ENCODE peak calls at places on chromosomes 6 and 20, in ten cellular contexts. One of them, this sample, is unnamed.

GRCh38 chr6:107248147-107248546 is 132.8 kb upstream of the BEND3 start:
- DNase-seq in fibroblast of lung: no peak
- DNase-seq in Calu3: no peak
- DNase-seq in thoracic aorta: no peak
- DNase-seq in GM20000: no peak
- DNase-seq in left ventricle myocardium inferior: no peak
- DNase-seq in lower lobe of right lung: no peak
- DNase-seq in vagina: no peak
- DNase-seq in progenitor cell of endocrine pancreas: no peak
- DNase-seq in GM12878: no peak
- DNase-seq in this sample: no peak

GRCh38 chr6:7721654-7722053 is 4.2 kb upstream of the BMP6 start:
- DNase-seq in fibroblast of lung: no peak
- DNase-seq in progenitor cell of endocrine pancreas: no peak
- DNase-seq in lower lobe of right lung: no peak
- DNase-seq in GM20000: peak; percentile 57
- DNase-seq in Calu3: no peak
- DNase-seq in left ventricle myocardium inferior: no peak
- DNase-seq in thoracic aorta: no peak
- DNase-seq in GM12878: no peak
- DNase-seq in vagina: no peak
- DNase-seq in this sample: no peak

GRCh38 chr6:33316603-33317417 is 734 bp downstream of the ZBTB22 start:
- DNase-seq in fibroblast of lung: no peak
- DNase-seq in progenitor cell of endocrine pancreas: no peak
- DNase-seq in GM20000: no peak
- DNase-seq in left ventricle myocardium inferior: peak; percentile 55
- DNase-seq in Calu3: no peak
- DNase-seq in vagina: no peak
- DNase-seq in thoracic aorta: no peak
- DNase-seq in GM12878: no peak
- DNase-seq in lower lobe of right lung: no peak
- DNase-seq in this sample: no peak

GRCh38 chr6:90288404-90288803 is 8.2 kb downstream of the BACH2 start:
- DNase-seq in left ventricle myocardium inferior: no peak
- DNase-seq in thoracic aorta: no peak
- DNase-seq in GM20000: no peak
- DNase-seq in Calu3: no peak
- DNase-seq in GM12878: no peak
- DNase-seq in lower lobe of right lung: no peak
- DNase-seq in progenitor cell of endocrine pancreas: no peak
- DNase-seq in vagina: no peak
- DNase-seq in fibroblast of lung: peak; percentile 61
- DNase-seq in this sample: no peak

GRCh38 chr20:46979603-46980241 is 85.1 kb downstream of the EYA2 start:
- DNase-seq in lower lobe of right lung: no peak
- DNase-seq in GM20000: no peak
- DNase-seq in Calu3: no peak
- DNase-seq in fibroblast of lung: no peak
- DNase-seq in left ventricle myocardium inferior: no peak
- DNase-seq in thoracic aorta: no peak
- DNase-seq in GM12878: peak; percentile 20
- DNase-seq in vagina: no peak
- DNase-seq in progenitor cell of endocrine pancreas: no peak
- DNase-seq in this sample: no peak

GRCh38 chr6:140713495-140713894 is 1339.0 kb upstream of the CITED2 start:
- DNase-seq in Calu3: no peak
- DNase-seq in progenitor cell of endocrine pancreas: no peak
- DNase-seq in GM20000: no peak
- DNase-seq in fibroblast of lung: no peak
- DNase-seq in vagina: no peak
- DNase-seq in left ventricle myocardium inferior: no peak
- DNase-seq in lower lobe of right lung: no peak
- DNase-seq in thoracic aorta: no peak
- DNase-seq in GM12878: no peak
- DNase-seq in this sample: no peak

GRCh38 chr6:106145144-106145543 is 59.0 kb downstream of the PRDM1 start:
- DNase-seq in GM12878: no peak
- DNase-seq in progenitor cell of endocrine pancreas: no peak
- DNase-seq in lower lobe of right lung: no peak
- DNase-seq in Calu3: no peak
- DNase-seq in GM20000: no peak
- DNase-seq in vagina: no peak
- DNase-seq in left ventricle myocardium inferior: no peak
- DNase-seq in thoracic aorta: no peak
- DNase-seq in fibroblast of lung: no peak
- DNase-seq in this sample: no peak

GRCh38 chr20:60078351-60079250 is 120.4 kb downstream of the CDH26 start:
- DNase-seq in GM12878: no peak
- DNase-seq in Calu3: no peak
- DNase-seq in vagina: no peak
- DNase-seq in GM20000: no peak
- DNase-seq in progenitor cell of endocrine pancreas: no peak
- DNase-seq in left ventricle myocardium inferior: no peak
- DNase-seq in lower lobe of right lung: no peak
- DNase-seq in fibroblast of lung: no peak
- DNase-seq in thoracic aorta: no peak
- DNase-seq in this sample: no peak

DNA sequence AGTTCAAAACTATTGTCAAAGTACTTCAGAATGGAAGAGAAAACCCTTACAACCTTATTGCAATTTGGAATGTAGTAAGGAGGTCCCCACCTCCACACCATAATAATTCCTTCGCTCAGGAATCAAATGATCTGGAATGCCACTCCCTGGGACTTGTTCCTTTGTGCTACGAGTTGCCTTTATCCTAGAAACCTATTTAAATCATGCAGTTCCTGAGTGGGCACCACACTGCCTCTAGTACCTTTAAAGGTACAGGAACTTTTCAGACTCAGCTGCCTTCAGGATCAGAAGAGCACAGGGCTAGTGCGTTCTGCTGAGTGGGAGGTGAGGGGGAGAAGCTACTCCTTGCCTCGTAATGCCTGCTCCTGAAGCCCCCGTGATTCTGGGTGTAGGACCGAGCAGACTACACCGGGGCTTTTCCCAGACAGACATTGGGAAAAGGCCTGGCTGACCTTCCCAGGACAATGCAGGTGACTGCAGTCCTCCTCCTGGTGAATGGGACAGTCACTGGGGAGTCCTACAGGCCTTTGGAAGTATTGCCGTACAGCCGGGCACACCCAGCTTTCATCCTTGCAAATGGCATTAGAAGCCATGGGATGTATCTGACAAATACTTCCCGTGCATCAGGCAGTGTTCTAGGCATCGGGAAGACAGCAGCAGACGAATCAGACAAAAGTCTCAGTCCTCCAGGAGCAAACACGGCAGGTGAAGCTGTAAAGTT is 11.8 kb upstream of the TUBB2B start:
- DNase-seq in GM20000: no peak
- DNase-seq in thoracic aorta: no peak
- DNase-seq in GM12878: no peak
- DNase-seq in Calu3: no peak
- DNase-seq in left ventricle myocardium inferior: no peak
- DNase-seq in vagina: no peak
- DNase-seq in fibroblast of lung: no peak
- DNase-seq in progenitor cell of endocrine pancreas: no peak
- DNase-seq in lower lobe of right lung: no peak
- DNase-seq in this sample: no peak
- TF ChIP-seq CTCF in GM20000: no peak
- TF ChIP-seq CTCF in thoracic aorta: no peak
- TF ChIP-seq CTCF in GM12878: peak; percentile 7
- TF ChIP-seq CTCF in Calu3: no peak
- TF ChIP-seq CTCF in left ventricle myocardium inferior: no peak
- TF ChIP-seq CTCF in vagina: no peak
- TF ChIP-seq CTCF in fibroblast of lung: no peak
- TF ChIP-seq CTCF in progenitor cell of endocrine pancreas: peak; percentile 52
- TF ChIP-seq CTCF in lower lobe of right lung: no peak
- TF ChIP-seq CTCF in this sample: no peak

DNA sequence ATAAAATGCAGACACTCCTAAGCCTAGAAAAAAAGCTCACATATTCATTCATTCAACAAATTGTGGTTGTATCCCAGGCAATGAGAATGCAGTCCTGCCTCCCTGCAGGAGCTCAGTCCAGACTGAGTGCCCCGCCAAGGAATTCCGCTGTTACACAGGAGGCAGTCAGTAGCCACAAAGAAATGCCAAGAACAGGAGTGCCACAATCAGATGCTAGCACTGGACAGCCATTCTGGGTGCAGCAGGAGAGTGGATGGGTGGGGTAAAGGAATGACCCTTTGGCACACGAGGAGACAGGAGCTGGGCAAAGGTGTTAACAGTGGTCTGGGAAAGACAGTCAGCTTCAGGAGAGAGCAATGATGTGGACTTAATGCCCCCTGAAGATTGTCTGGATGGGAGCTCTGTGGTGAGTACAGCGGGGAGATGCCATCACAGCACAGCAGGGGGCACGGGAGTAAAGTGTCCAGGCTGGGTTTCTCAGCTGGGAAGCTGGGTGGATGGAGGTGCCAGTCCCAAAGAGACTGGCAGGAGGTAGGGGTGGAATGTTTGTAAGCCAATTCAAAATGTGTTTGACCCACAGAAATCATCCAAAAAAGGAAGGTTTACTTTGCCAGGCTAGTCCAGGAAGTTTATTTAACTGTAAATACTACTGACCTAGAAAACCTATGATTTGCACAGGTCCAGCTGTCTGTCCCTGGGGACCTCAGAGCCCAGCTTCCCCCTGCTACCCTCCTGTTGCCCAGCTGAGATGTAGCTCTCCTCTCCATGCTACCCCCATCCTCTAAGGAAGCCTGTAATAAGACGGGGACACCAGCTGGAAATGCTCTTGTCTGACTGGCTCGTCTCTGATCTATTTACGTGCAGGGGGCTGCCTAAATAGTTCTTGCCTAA is 84.1 kb downstream of the SLC23A2 start:
- DNase-seq in Calu3: no peak
- DNase-seq in lower lobe of right lung: peak; percentile 56
- DNase-seq in left ventricle myocardium inferior: no peak
- DNase-seq in vagina: no peak
- DNase-seq in progenitor cell of endocrine pancreas: no peak
- DNase-seq in GM12878: no peak
- DNase-seq in GM20000: no peak
- DNase-seq in fibroblast of lung: peak; percentile 72
- DNase-seq in thoracic aorta: no peak
- DNase-seq in this sample: no peak
- TF ChIP-seq CTCF in Calu3: no peak
- TF ChIP-seq CTCF in lower lobe of right lung: no peak
- TF ChIP-seq CTCF in left ventricle myocardium inferior: no peak
- TF ChIP-seq CTCF in vagina: no peak
- TF ChIP-seq CTCF in progenitor cell of endocrine pancreas: no peak
- TF ChIP-seq CTCF in GM12878: no peak
- TF ChIP-seq CTCF in GM20000: no peak
- TF ChIP-seq CTCF in fibroblast of lung: peak; percentile 30
- TF ChIP-seq CTCF in thoracic aorta: peak; percentile 36
- TF ChIP-seq CTCF in this sample: no peak

GRCh38 chr6:158798311-158798710 is 20.9 kb downstream of the EZR start:
- DNase-seq in GM12878: no peak
- DNase-seq in thoracic aorta: no peak
- DNase-seq in vagina: no peak
- DNase-seq in progenitor cell of endocrine pancreas: no peak
- DNase-seq in left ventricle myocardium inferior: no peak
- DNase-seq in GM20000: no peak
- DNase-seq in fibroblast of lung: no peak
- DNase-seq in lower lobe of right lung: no peak
- DNase-seq in Calu3: no peak
- DNase-seq in this sample: no peak

GRCh38 chr6:158797331-158798202 is 21.6 kb downstream of the EZR start:
- DNase-seq in GM12878: no peak
- DNase-seq in progenitor cell of endocrine pancreas: no peak
- DNase-seq in Calu3: no peak
- DNase-seq in thoracic aorta: no peak
- DNase-seq in vagina: no peak
- DNase-seq in left ventricle myocardium inferior: no peak
- DNase-seq in lower lobe of right lung: no peak
- DNase-seq in GM20000: no peak
- DNase-seq in fibroblast of lung: peak; percentile 85
- DNase-seq in this sample: no peak

GRCh38 chr6:158801655-158802294 is 17.4 kb downstream of the EZR start:
- DNase-seq in Calu3: no peak
- DNase-seq in vagina: no peak
- DNase-seq in left ventricle myocardium inferior: peak; percentile 70
- DNase-seq in GM12878: no peak
- DNase-seq in fibroblast of lung: no peak
- DNase-seq in thoracic aorta: no peak
- DNase-seq in progenitor cell of endocrine pancreas: no peak
- DNase-seq in lower lobe of right lung: no peak
- DNase-seq in GM20000: no peak
- DNase-seq in this sample: no peak

GRCh38 chr6:158796353-158796752 is 22.8 kb downstream of the EZR start:
- DNase-seq in fibroblast of lung: no peak
- DNase-seq in GM20000: no peak
- DNase-seq in thoracic aorta: no peak
- DNase-seq in lower lobe of right lung: no peak
- DNase-seq in GM12878: no peak
- DNase-seq in vagina: no peak
- DNase-seq in progenitor cell of endocrine pancreas: no peak
- DNase-seq in left ventricle myocardium inferior: no peak
- DNase-seq in Calu3: no peak
- DNase-seq in this sample: no peak

DNA sequence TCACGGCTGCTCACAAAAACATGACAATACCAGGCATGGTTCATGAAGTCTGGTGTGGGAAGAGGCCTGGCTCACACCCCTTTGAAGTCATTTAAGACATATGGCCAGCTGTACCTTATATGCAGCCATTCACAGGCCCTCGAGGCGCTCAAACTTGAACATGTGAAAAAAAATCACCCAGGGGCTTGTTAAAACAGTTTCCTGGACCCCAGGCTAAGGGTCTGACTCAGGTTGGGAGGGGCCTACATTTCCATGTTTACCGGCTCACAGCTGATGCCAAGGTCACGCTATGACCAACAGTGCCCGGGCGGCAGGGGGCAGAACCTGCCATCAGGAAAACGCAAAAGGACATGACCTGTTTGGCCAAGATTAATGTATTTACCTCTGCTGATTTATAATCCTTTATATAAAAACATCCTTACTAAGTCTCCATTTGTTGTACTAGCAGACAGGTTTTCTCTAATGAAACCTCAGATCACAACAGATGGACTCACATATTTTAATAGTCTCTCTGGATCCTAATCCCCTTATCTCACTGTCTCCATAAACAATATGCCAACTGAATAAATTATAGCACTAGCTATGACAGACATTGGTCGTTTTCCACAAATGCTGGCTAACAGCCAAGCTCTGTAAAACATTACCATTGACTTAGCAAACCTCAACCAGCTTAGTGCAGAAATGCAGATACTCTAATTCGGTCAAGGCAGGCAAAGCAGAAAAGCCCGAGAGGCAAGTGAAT is 19.9 kb downstream of the EZR start:
- DNase-seq in lower lobe of right lung: no peak
- DNase-seq in vagina: no peak
- DNase-seq in thoracic aorta: no peak
- DNase-seq in GM12878: no peak
- DNase-seq in progenitor cell of endocrine pancreas: no peak
- DNase-seq in left ventricle myocardium inferior: no peak
- DNase-seq in fibroblast of lung: peak; percentile 74
- DNase-seq in Calu3: peak; percentile 72
- DNase-seq in GM20000: no peak
- DNase-seq in this sample: no peak
- TF ChIP-seq CTCF in lower lobe of right lung: no peak
- TF ChIP-seq CTCF in vagina: no peak
- TF ChIP-seq CTCF in thoracic aorta: no peak
- TF ChIP-seq CTCF in GM12878: no peak
- TF ChIP-seq CTCF in progenitor cell of endocrine pancreas: no peak
- TF ChIP-seq CTCF in left ventricle myocardium inferior: peak; percentile 24
- TF ChIP-seq CTCF in fibroblast of lung: no peak
- TF ChIP-seq CTCF in Calu3: no peak
- TF ChIP-seq CTCF in GM20000: no peak
- TF ChIP-seq CTCF in this sample: no peak

DNA sequence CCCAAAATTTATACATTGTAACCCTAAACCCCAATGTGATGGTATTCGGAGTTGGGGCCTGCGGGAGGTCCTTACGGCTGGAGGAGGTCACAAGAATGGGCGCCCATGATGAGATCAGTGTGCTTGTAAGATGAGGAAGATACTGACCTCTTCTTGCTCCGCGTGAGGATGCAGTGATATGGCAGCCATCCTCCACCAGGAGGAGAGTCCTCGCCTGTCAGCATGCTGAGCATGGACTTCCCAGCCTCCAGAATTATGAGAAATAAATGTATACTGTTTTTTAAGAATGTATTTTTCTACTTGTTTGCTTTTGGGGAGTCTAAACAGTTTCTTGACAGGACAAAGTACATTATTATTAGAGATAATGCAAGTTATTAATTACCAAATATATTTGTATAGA is 8.7 kb upstream of the SYNDIG1 start:
- DNase-seq in fibroblast of lung: no peak
- DNase-seq in Calu3: no peak
- DNase-seq in progenitor cell of endocrine pancreas: no peak
- DNase-seq in left ventricle myocardium inferior: no peak
- DNase-seq in GM12878: no peak
- DNase-seq in GM20000: no peak
- DNase-seq in lower lobe of right lung: no peak
- DNase-seq in vagina: no peak
- DNase-seq in thoracic aorta: no peak
- DNase-seq in this sample: no peak
- TF ChIP-seq CTCF in fibroblast of lung: no peak
- TF ChIP-seq CTCF in Calu3: no peak
- TF ChIP-seq CTCF in progenitor cell of endocrine pancreas: no peak
- TF ChIP-seq CTCF in left ventricle myocardium inferior: no peak
- TF ChIP-seq CTCF in GM12878: no peak
- TF ChIP-seq CTCF in GM20000: no peak
- TF ChIP-seq CTCF in lower lobe of right lung: no peak
- TF ChIP-seq CTCF in vagina: no peak
- TF ChIP-seq CTCF in thoracic aorta: no peak
- TF ChIP-seq CTCF in this sample: no peak